ENCODE peak calls at places on chromosomes 7 and 10, in four cellular contexts. One of them, this sample, is unnamed.

GRCh38 chr7:1466524-1467271 is 7.4 kb upstream of the MICALL2 start:
- DNase-seq in T1000: peak
- DNase-seq in GM19239: no peak
- DNase-seq in ACHN: peak
- DNase-seq in this sample: peak

GRCh38 chr10:36126076-36126475 is 484.0 kb upstream of the FZD8 start:
- DNase-seq in T1000: no peak
- DNase-seq in GM19239: no peak
- DNase-seq in ACHN: no peak
- DNase-seq in this sample: no peak

GRCh38 chr7:79403451-79403850 is 50.0 kb downstream of the MAGI2 start:
- DNase-seq in T1000: no peak
- DNase-seq in GM19239: no peak
- DNase-seq in ACHN: no peak
- DNase-seq in this sample: no peak

GRCh38 chr10:44352316-44353127 is 32.4 kb downstream of the CXCL12 start:
- DNase-seq in T1000: no peak
- DNase-seq in GM19239: no peak
- DNase-seq in ACHN: no peak
- DNase-seq in this sample: no peak

GRCh38 chr10:24849537-24850299 is 102.7 kb downstream of the PRTFDC1 start:
- DNase-seq in GM19239: no peak
- DNase-seq in ACHN: no peak
- DNase-seq in T1000: no peak
- DNase-seq in this sample: no peak

GRCh38 chr7:20114463-20114862 is 102.7 kb downstream of the MACC1 start:
- DNase-seq in ACHN: no peak
- DNase-seq in T1000: no peak
- DNase-seq in GM19239: peak
- DNase-seq in this sample: no peak

GRCh38 chr10:21099291-21099800 is 202.2 kb upstream of the NEBL start:
- DNase-seq in T1000: no peak
- DNase-seq in ACHN: no peak
- DNase-seq in GM19239: no peak
- DNase-seq in this sample: no peak

GRCh38 chr7:6636741-6637543 is at the start of gene ZNF316:
- DNase-seq in GM19239: peak
- DNase-seq in ACHN: peak
- DNase-seq in T1000: no peak
- DNase-seq in this sample: peak

GRCh38 chr10:19824397-19825342 is 8.4 kb downstream of the PLXDC2 start:
- DNase-seq in GM19239: no peak
- DNase-seq in ACHN: no peak
- DNase-seq in T1000: no peak
- DNase-seq in this sample: no peak

GRCh38 chr10:3658766-3659165 is 126.2 kb downstream of the KLF6 start:
- DNase-seq in ACHN: no peak
- DNase-seq in GM19239: no peak
- DNase-seq in T1000: no peak
- DNase-seq in this sample: no peak

GRCh38 chr10:48383393-48383792 is 76.9 kb downstream of the MAPK8 start:
- DNase-seq in ACHN: no peak
- DNase-seq in T1000: no peak
- DNase-seq in GM19239: no peak
- DNase-seq in this sample: no peak

GRCh38 chr10:44962870-44963738 is 3.5 kb downstream of the RASSF4 start:
- DNase-seq in GM19239: no peak
- DNase-seq in T1000: no peak
- DNase-seq in ACHN: peak
- DNase-seq in this sample: no peak

GRCh38 chr7:76358053-76358477 is 726 bp downstream of the YWHAG start:
- DNase-seq in T1000: no peak
- DNase-seq in ACHN: peak
- DNase-seq in GM19239: no peak
- DNase-seq in this sample: no peak

GRCh38 chr7:46058424-46058823 is 137.4 kb upstream of the IGFBP3 start:
- DNase-seq in ACHN: no peak
- DNase-seq in GM19239: no peak
- DNase-seq in T1000: no peak
- DNase-seq in this sample: no peak

GRCh38 chr7:95322874-95323273 is 1.5 kb downstream of the PON1 start:
- DNase-seq in GM19239: no peak
- DNase-seq in ACHN: no peak
- DNase-seq in T1000: peak
- DNase-seq in this sample: no peak

GRCh38 chr10:420154-421121 is 269.0 kb downstream of the DIP2C start:
- DNase-seq in GM19239: no peak
- DNase-seq in ACHN: no peak
- DNase-seq in T1000: no peak
- DNase-seq in this sample: no peak

GRCh38 chr10:60679388-60679987 is 98.8 kb upstream of the CDK1 start:
- DNase-seq in ACHN: no peak
- DNase-seq in GM19239: no peak
- DNase-seq in T1000: no peak
- DNase-seq in this sample: no peak

GRCh38 chr10:47326927-47327330 is 4.7 kb downstream of the GDF2 start:
- DNase-seq in ACHN: no peak
- DNase-seq in GM19239: no peak
- DNase-seq in T1000: no peak
- DNase-seq in this sample: no peak

GRCh38 chr7:149761307-149761706 is 12.1 kb downstream of the ZNF467 start:
- DNase-seq in ACHN: no peak
- DNase-seq in GM19239: no peak
- DNase-seq in T1000: no peak
- DNase-seq in this sample: no peak

GRCh38 chr7:87131806-87132205 is 20.4 kb upstream of the DMTF1 start:
- DNase-seq in GM19239: no peak
- DNase-seq in ACHN: no peak
- DNase-seq in T1000: no peak
- DNase-seq in this sample: no peak

GRCh38 chr10:114857922-114858629 is 36.5 kb downstream of the FHIP2A start:
- DNase-seq in T1000: no peak
- DNase-seq in ACHN: no peak
- DNase-seq in GM19239: no peak
- DNase-seq in this sample: no peak

This sample was measured in H54.